ENCODE peak calls at places on chromosome 5, in eight cellular contexts. M, V, H, I, D, J, Y and B are unnamed samples.

GRCh38 chr5:171388816-171389168 is 1.1 kb downstream of the NPM1 start:
- DNase-seq in M (no peak), V (no peak), H (no peak), I (no peak), D (peak; percentile 50), J (no peak), Y (no peak), B (no peak)

GRCh38 chr5:10760976-10761841 is at the start of gene DAP:
- DNase-seq in M (peak; percentile 90), V (peak; percentile 28), H (peak; percentile 92), I (peak; percentile 91), D (peak; percentile 92), J (peak; percentile 94), Y (peak; percentile 79), B (peak; percentile 80)

GRCh38 chr5:93303291-93303691 is 277.7 kb downstream of the NR2F1-AS1 start:
- DNase-seq in M (no peak), V (no peak), H (no peak), I (no peak), D (no peak), J (no peak), Y (no peak), B (no peak)

GRCh38 chr5:58969253-58969652 is 386.4 kb downstream of the RAB3C start:
- DNase-seq in M (no peak), V (no peak), H (no peak), I (no peak), D (no peak), J (no peak), Y (no peak), B (no peak)

GRCh38 chr5:34571380-34572041 is 84.6 kb upstream of the RAI14 start:
- DNase-seq in M (no peak), V (no peak), H (no peak), I (no peak), D (peak; percentile 79), J (no peak), Y (no peak), B (no peak)

GRCh38 chr5:167778228-167778627 is 513.2 kb upstream of the WWC1 start:
- DNase-seq in M (no peak), V (no peak), H (no peak), I (no peak), D (no peak), J (no peak), Y (no peak), B (no peak)

GRCh38 chr5:57495688-57496087 is 13.1 kb upstream of the ACTBL2 start:
- DNase-seq in M (no peak), V (no peak), H (no peak), I (no peak), D (no peak), J (no peak), Y (no peak), B (no peak)

GRCh38 chr5:81783401-81783800 is 32.5 kb upstream of the SSBP2 start:
- DNase-seq in M (no peak), V (no peak), H (no peak), I (no peak), D (peak; percentile 29), J (no peak), Y (no peak), B (no peak)

GRCh38 chr5:76081811-76082783 is 1.1 kb upstream of the SV2C start:
- DNase-seq in M (no peak), V (no peak), H (no peak), I (no peak), D (no peak), J (no peak), Y (peak; percentile 15), B (no peak)

GRCh38 chr5:78718827-78719226 is 70.3 kb upstream of the LHFPL2 start:
- DNase-seq in M (no peak), V (no peak), H (no peak), I (no peak), D (no peak), J (no peak), Y (no peak), B (no peak)

GRCh38 chr5:73135429-73136276 is 15.3 kb downstream of the TMEM171 start:
- DNase-seq in M (no peak), V (no peak), H (no peak), I (no peak), D (peak; percentile 73), J (no peak), Y (no peak), B (no peak)

GRCh38 chr5:176644294-176644693 is 3.0 kb upstream of the TSPAN17 start:
- DNase-seq in M (no peak), V (no peak), H (no peak), I (no peak), D (no peak), J (no peak), Y (no peak), B (no peak)

GRCh38 chr5:151572657-151573368 is 18.3 kb downstream of the FAT2 start:
- DNase-seq in M (no peak), V (no peak), H (no peak), I (no peak), D (no peak), J (no peak), Y (no peak), B (no peak)

GRCh38 chr5:93594591-93595419 is 11.8 kb downstream of the NR2F1 start:
- DNase-seq in M (no peak), V (no peak), H (no peak), I (no peak), D (no peak), J (no peak), Y (no peak), B (no peak)

GRCh38 chr5:2175041-2175440 is 292.3 kb upstream of the IRX4 start:
- DNase-seq in M (no peak), V (no peak), H (no peak), I (no peak), D (no peak), J (no peak), Y (no peak), B (no peak)

GRCh38 chr5:123091258-123091987 is 2.4 kb downstream of the PRDM6 start:
- DNase-seq in M (no peak), V (no peak), H (no peak), I (no peak), D (no peak), J (no peak), Y (no peak), B (no peak)
- H3K27ac ChIP-seq in M (no peak overlapping the region), V (no peak overlapping the region), H (peak overlapping the region; percentile 62), I (no peak overlapping the region), D (no peak overlapping the region), J (no peak overlapping the region), Y (no peak overlapping the region), B (no peak overlapping the region)

DNA sequence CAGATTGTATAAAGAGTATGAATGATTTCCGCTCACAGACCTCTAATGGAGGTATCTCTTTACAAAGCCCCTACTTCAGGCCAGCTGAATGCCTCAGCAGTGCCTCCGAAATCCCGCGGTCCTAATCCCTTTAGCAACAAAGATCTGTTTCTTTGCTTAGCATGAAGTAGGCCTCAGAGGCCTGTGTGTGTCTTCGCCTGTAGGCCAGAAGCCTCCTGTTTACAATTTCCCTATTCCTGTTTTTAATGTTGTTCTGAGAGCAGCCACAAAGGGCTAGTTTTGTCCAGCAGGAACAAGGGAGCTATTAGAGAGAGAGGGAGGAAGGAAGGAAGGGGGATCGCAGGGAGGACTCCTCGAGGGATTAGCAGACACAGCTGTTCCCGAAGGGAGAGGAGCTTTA is 166.4 kb upstream of the SPRY4 start:
- DNase-seq in M (no peak), V (no peak), H (no peak), I (no peak), D (no peak), J (no peak), Y (peak; percentile 80), B (peak; percentile 28)
- H3K27ac ChIP-seq in M (no peak overlapping the region), V (no peak overlapping the region), H (peak overlapping the region; percentile 43), I (no peak overlapping the region), D (no peak overlapping the region), J (peak overlapping the region; percentile 71), Y (peak overlapping the region; percentile 64), B (peak overlapping the region; percentile 84)

DNA sequence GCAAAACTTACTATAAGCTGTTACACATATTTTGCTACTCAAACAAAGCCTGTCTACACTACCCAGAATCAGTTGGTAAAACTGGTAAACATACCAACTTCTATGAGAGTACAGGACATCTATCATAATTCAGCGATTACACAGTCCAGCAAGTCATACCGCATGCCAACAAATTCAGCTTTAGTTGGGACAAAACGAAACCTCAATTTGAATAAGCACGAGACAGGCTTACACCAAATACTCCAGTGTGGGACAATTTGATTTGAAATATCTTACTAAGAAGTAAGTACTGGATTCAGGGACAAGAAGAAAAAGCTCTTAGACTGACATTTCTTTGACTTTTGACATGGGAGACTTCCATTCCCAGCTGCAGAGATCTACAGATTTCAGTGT is 2.0 kb downstream of the NRG2 start:
- DNase-seq in M (no peak), V (no peak), H (no peak), I (no peak), D (no peak), J (no peak), Y (no peak), B (no peak)
- H3K27ac ChIP-seq in M (no peak overlapping the region), V (peak overlapping the region; percentile 98), H (peak overlapping the region; percentile 79), I (no peak overlapping the region), D (no peak overlapping the region), J (peak overlapping the region; percentile 90), Y (no peak overlapping the region), B (peak overlapping the region; percentile 46)

GRCh38 chr5:82924241-82924989 is 152.8 kb downstream of the TMEM167A start:
- DNase-seq in M (no peak), V (no peak), H (no peak), I (no peak), D (no peak), J (no peak), Y (no peak), B (no peak)

GRCh38 chr5:82918311-82919031 is 158.7 kb downstream of the TMEM167A start:
- DNase-seq in M (no peak), V (no peak), H (no peak), I (no peak), D (no peak), J (no peak), Y (no peak), B (no peak)

GRCh38 chr5:82924990-82925385 is 152.2 kb downstream of the TMEM167A start:
- DNase-seq in M (no peak), V (no peak), H (no peak), I (no peak), D (no peak), J (no peak), Y (no peak), B (no peak)

GRCh38 chr5:82917584-82917983 is 159.6 kb downstream of the TMEM167A start:
- DNase-seq in M (no peak), V (no peak), H (no peak), I (no peak), D (no peak), J (no peak), Y (no peak), B (no peak)

GRCh38 chr5:82922086-82922734 is 155.0 kb downstream of the TMEM167A start:
- DNase-seq in M (no peak), V (no peak), H (no peak), I (no peak), D (no peak), J (no peak), Y (no peak), B (peak; percentile 12)
- H3K27ac ChIP-seq in M (no peak overlapping the region), V (no peak overlapping the region), H (no peak overlapping the region), I (no peak overlapping the region), D (no peak overlapping the region), J (no peak overlapping the region), Y (no peak overlapping the region), B (peak overlapping the region; percentile 65)

GRCh38 chr5:150514708-150515211 is 6.8 kb downstream of the NDST1 start:
- DNase-seq in M (no peak), V (no peak), H (peak; percentile 80), I (no peak), D (peak; percentile 71), J (no peak), Y (no peak), B (no peak)
- H3K27ac ChIP-seq in M (no peak overlapping the region), V (peak overlapping the region; percentile 74), H (peak overlapping the region; percentile 82), I (peak overlapping the region; percentile 72), D (peak overlapping the region; percentile 87), J (peak overlapping the region; percentile 79), Y (no peak overlapping the region), B (peak overlapping the region; percentile 7)